ENCODE peak calls at places on chromosomes 1 and 21, in five cellular contexts. One of them, this sample, is unnamed.

GRCh38 chr1:210663730-210664573 is 335.2 kb downstream of the HHAT start:
- DNase-seq in tibial nerve: no peak
- DNase-seq in tibial artery: no peak
- DNase-seq in heart left ventricle: no peak
- DNase-seq in CD8-positive, alpha-beta T cell: no peak
- DNase-seq in this sample: no peak

GRCh38 chr21:33377221-33377620 is 26.0 kb upstream of the IFNGR2 start:
- DNase-seq in CD8-positive, alpha-beta T cell: no peak
- DNase-seq in tibial artery: no peak
- DNase-seq in heart left ventricle: no peak
- DNase-seq in tibial nerve: no peak
- DNase-seq in this sample: no peak

GRCh38 chr1:51058863-51059262 is 43.2 kb upstream of the C1orf185 start:
- DNase-seq in CD8-positive, alpha-beta T cell: no peak
- DNase-seq in heart left ventricle: no peak
- DNase-seq in tibial artery: no peak
- DNase-seq in tibial nerve: no peak
- DNase-seq in this sample: no peak

GRCh38 chr1:153849487-153850185 is 73.1 kb downstream of the GATAD2B start:
- DNase-seq in tibial artery: no peak
- DNase-seq in heart left ventricle: no peak
- DNase-seq in tibial nerve: no peak
- DNase-seq in CD8-positive, alpha-beta T cell: peak; percentile 31
- DNase-seq in this sample: no peak

GRCh38 chr1:53281180-53281579 is 42.9 kb upstream of the MAGOH start:
- DNase-seq in tibial nerve: no peak
- DNase-seq in CD8-positive, alpha-beta T cell: no peak
- DNase-seq in heart left ventricle: no peak
- DNase-seq in tibial artery: no peak
- DNase-seq in this sample: no peak

GRCh38 chr1:27145934-27146354 is 9.0 kb downstream of the SLC9A1 start:
- DNase-seq in tibial nerve: no peak
- DNase-seq in CD8-positive, alpha-beta T cell: no peak
- DNase-seq in tibial artery: peak; percentile 43
- DNase-seq in heart left ventricle: no peak
- DNase-seq in this sample: peak; percentile 69

GRCh38 chr1:219174672-219175564 is 1.2 kb downstream of the LYPLAL1 start:
- DNase-seq in tibial nerve: peak; percentile 59
- DNase-seq in tibial artery: peak; percentile 41
- DNase-seq in heart left ventricle: no peak
- DNase-seq in CD8-positive, alpha-beta T cell: peak; percentile 37
- DNase-seq in this sample: no peak

GRCh38 chr1:66271216-66271903 is 262.6 kb upstream of the SGIP1 start:
- DNase-seq in tibial nerve: peak; percentile 92
- DNase-seq in CD8-positive, alpha-beta T cell: peak; percentile 35
- DNase-seq in tibial artery: peak; percentile 87
- DNase-seq in heart left ventricle: peak; percentile 72
- DNase-seq in this sample: peak; percentile 95

GRCh38 chr1:208219659-208220282 is 24.4 kb downstream of the PLXNA2 start:
- DNase-seq in tibial artery: peak; percentile 66
- DNase-seq in heart left ventricle: peak; percentile 79
- DNase-seq in CD8-positive, alpha-beta T cell: no peak
- DNase-seq in tibial nerve: no peak
- DNase-seq in this sample: peak; percentile 88

GRCh38 chr21:14753069-14753465 is 207.0 kb upstream of the SAMSN1 start:
- DNase-seq in CD8-positive, alpha-beta T cell: no peak
- DNase-seq in tibial artery: no peak
- DNase-seq in tibial nerve: no peak
- DNase-seq in heart left ventricle: no peak
- DNase-seq in this sample: no peak

GRCh38 chr1:164695956-164696665 is 137.1 kb downstream of the PBX1 start:
- DNase-seq in tibial artery: no peak
- DNase-seq in tibial nerve: no peak
- DNase-seq in CD8-positive, alpha-beta T cell: no peak
- DNase-seq in heart left ventricle: no peak
- DNase-seq in this sample: no peak

GRCh38 chr1:204377800-204378608 is 18.3 kb upstream of the PLEKHA6 start:
- DNase-seq in tibial nerve: no peak
- DNase-seq in heart left ventricle: no peak
- DNase-seq in CD8-positive, alpha-beta T cell: peak; percentile 35
- DNase-seq in tibial artery: no peak
- DNase-seq in this sample: no peak

GRCh38 chr1:204380293-204380831 is 20.6 kb upstream of the PLEKHA6 start:
- DNase-seq in heart left ventricle: no peak
- DNase-seq in CD8-positive, alpha-beta T cell: no peak
- DNase-seq in tibial artery: no peak
- DNase-seq in tibial nerve: no peak
- DNase-seq in this sample: no peak

GRCh38 chr1:204382714-204383083 is 23.0 kb upstream of the PLEKHA6 start:
- DNase-seq in tibial artery: no peak
- DNase-seq in CD8-positive, alpha-beta T cell: no peak
- DNase-seq in tibial nerve: no peak
- DNase-seq in heart left ventricle: no peak
- DNase-seq in this sample: no peak

GRCh38 chr1:204384636-204385354 is 25.1 kb upstream of the PLEKHA6 start:
- DNase-seq in tibial nerve: no peak
- DNase-seq in heart left ventricle: no peak
- DNase-seq in CD8-positive, alpha-beta T cell: no peak
- DNase-seq in tibial artery: peak; percentile 61
- DNase-seq in this sample: no peak

DNA sequence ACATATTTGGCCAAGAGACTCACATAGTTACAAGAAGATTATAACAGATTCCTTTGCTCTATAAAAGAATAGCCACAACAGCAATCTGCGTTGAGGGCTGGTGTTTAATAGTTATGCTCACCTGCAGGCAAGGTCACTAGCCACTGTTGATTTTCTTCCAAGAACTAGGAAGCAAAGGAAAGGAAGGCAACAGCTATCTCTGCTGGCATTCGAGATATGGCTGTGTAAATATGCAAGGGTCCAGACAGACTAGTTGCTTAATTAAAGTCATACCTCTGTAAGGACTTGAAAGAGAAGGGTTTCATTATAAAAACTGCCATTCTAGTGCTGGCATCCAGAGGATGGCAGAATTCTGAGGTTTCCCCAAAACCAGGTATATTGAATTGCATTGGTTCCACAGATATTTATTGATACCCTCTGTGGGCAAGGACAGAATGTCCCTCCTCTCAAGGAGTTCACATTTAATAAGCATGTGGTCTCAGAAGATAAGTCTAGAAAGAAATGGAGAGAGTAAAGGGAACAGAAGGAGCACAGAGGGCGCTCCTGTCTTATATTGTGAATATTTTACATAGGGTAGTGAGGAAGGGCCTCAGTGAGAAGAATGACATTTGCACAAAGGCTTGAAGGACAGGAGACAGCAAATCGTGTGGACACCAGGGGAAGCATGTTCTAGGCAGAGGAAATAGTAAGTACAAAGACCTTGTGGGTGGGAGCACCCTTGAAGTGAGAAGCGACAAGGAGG is 23.6 kb upstream of the PLEKHA6 start:
- DNase-seq in tibial nerve: no peak
- DNase-seq in heart left ventricle: no peak
- DNase-seq in CD8-positive, alpha-beta T cell: no peak
- DNase-seq in tibial artery: no peak
- DNase-seq in this sample: no peak
- TF ChIP-seq CTCF in tibial nerve: no peak
- TF ChIP-seq CTCF in heart left ventricle: no peak
- TF ChIP-seq CTCF in CD8-positive, alpha-beta T cell: no peak
- TF ChIP-seq CTCF in tibial artery: no peak
- TF ChIP-seq CTCF in this sample: no peak

DNA sequence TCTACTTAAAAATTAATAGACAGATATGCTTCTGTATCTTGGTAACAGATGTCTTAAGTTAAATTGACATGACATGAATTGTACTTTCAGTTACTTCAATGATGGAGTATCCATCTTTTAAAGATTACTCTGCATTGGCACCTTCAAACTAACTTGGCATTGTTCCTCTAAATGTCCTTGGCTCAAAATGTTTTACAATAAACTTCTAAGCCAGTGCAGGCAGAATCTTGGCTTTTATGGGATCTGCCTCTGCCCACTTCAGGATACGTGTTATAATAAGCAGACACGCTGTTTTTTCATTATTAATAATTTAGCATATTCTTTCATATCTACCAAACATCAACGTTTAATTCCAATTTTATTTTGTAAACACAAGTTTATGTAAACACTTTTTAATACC is 873.4 kb upstream of the ADAMTS5 start:
- DNase-seq in heart left ventricle: no peak
- DNase-seq in tibial artery: no peak
- DNase-seq in tibial nerve: no peak
- DNase-seq in CD8-positive, alpha-beta T cell: no peak
- DNase-seq in this sample: no peak
- H3K27ac ChIP-seq in heart left ventricle: no peak overlapping the region
- H3K27ac ChIP-seq in tibial artery: no peak overlapping the region
- H3K27ac ChIP-seq in tibial nerve: no peak overlapping the region
- H3K27ac ChIP-seq in CD8-positive, alpha-beta T cell: no peak overlapping the region
- H3K27ac ChIP-seq in this sample: no peak overlapping the region

GRCh38 chr21:44749759-44750674 is 38.6 kb upstream of the TSPEAR start:
- DNase-seq in tibial nerve: no peak
- DNase-seq in tibial artery: no peak
- DNase-seq in heart left ventricle: no peak
- DNase-seq in CD8-positive, alpha-beta T cell: no peak
- DNase-seq in this sample: no peak
- H3K27me3 ChIP-seq in tibial nerve: no peaks in the 10 kb centered on the region
- H3K27me3 ChIP-seq in tibial artery: no peaks in the 10 kb centered on the region
- H3K27me3 ChIP-seq in heart left ventricle: no peaks in the 10 kb centered on the region
- H3K27me3 ChIP-seq in CD8-positive, alpha-beta T cell: no peaks in the 10 kb centered on the region
- H3K27me3 ChIP-seq in this sample: no peaks in the 10 kb centered on the region

GRCh38 chr21:45270306-45270821 is 17.3 kb downstream of the POFUT2 start:
- DNase-seq in heart left ventricle: peak; percentile 36
- DNase-seq in CD8-positive, alpha-beta T cell: no peak
- DNase-seq in tibial artery: peak; percentile 4
- DNase-seq in tibial nerve: no peak
- DNase-seq in this sample: no peak
- TF ChIP-seq CTCF in heart left ventricle: no peak
- TF ChIP-seq CTCF in CD8-positive, alpha-beta T cell: no peak
- TF ChIP-seq CTCF in tibial artery: no peak
- TF ChIP-seq CTCF in tibial nerve: no peak
- TF ChIP-seq CTCF in this sample: no peak

DNA sequence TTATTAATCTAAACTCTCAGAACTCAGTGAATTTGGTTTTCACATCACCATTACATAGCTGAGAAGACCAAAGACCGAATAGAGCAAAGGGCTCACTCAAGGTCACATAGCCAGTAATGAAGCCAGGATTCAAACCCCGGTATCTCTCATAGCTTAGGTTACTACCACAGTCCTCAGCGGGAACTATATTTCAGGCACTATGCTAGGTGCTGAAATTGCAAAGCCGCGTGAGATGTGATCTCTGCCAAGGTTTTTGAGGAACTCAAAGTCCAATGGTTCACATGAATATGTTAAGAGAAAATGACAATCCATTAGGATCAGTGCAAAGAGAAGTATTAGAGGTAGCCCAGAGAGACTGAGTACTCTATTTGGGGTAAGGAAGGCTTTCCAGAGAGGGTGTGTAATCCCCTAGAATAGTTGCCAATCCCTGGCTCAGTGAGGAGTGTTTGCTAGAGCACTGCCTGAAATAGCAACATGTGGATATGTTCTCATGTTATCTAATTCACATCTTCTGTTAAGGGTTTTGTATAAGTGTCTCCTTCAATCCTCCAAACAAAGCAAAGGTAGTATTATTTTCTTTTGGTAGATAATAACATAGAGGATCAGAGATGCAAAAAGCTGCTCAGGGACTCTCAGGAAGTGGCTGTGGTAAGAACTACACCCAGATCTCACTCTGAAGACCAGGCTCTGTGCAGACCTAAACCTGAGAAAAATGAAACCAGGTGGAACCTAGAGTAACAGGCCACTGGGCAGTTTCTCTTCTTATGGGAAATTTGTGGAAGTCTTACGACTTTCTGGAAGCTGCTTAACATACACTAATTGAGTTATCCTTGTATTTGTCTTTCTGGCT is 93.1 kb upstream of the C8B start:
- DNase-seq in CD8-positive, alpha-beta T cell: no peak
- DNase-seq in heart left ventricle: no peak
- DNase-seq in tibial artery: no peak
- DNase-seq in tibial nerve: no peak
- DNase-seq in this sample: no peak
- H3K27ac ChIP-seq in CD8-positive, alpha-beta T cell: no peak overlapping the region
- H3K27ac ChIP-seq in heart left ventricle: no peak overlapping the region
- H3K27ac ChIP-seq in tibial artery: no peak overlapping the region
- H3K27ac ChIP-seq in tibial nerve: no peak overlapping the region
- H3K27ac ChIP-seq in this sample: no peak overlapping the region

GRCh38 chr1:109770331-109771095 is 6.8 kb upstream of the EPS8L3 start:
- DNase-seq in tibial artery: no peak
- DNase-seq in tibial nerve: no peak
- DNase-seq in CD8-positive, alpha-beta T cell: no peak
- DNase-seq in heart left ventricle: no peak
- DNase-seq in this sample: no peak
- H3K27me3 ChIP-seq in tibial artery: no peaks in the 10 kb centered on the region
- H3K27me3 ChIP-seq in tibial nerve: no peaks in the 10 kb centered on the region
- H3K27me3 ChIP-seq in CD8-positive, alpha-beta T cell: no peaks in the 10 kb centered on the region
- H3K27me3 ChIP-seq in heart left ventricle: no peaks in the 10 kb centered on the region
- H3K27me3 ChIP-seq in this sample: no peaks in the 10 kb centered on the region